ENCODE peak calls at places on chromosomes 2 and 18, in five cellular contexts. L is colonic mucosa, B is fibroblast of lung, F is IMR-90, A is GM23248. I is an unnamed sample.
A peak's percentile ranks its signal among the peaks of the same experiment; 100 is the strongest.

GRCh38 chr2:64975232-64975791 is 13.9 kb upstream of the SLC1A4 start:
- DNase-seq in A (peak; percentile 72), B (peak; percentile 84), L (no peak), F (peak; percentile 84), I (peak; percentile 56)

GRCh38 chr18:22667616-22668422 is 250.1 kb upstream of the CTAGE1 start:
- DNase-seq in F (peak; percentile 99), A (peak; percentile 88), B (peak; percentile 99), L (no peak), I (peak; percentile 76)

GRCh38 chr2:240981871-240982800 is 16.3 kb upstream of the SNED1 start:
- DNase-seq in A (no peak), L (no peak), F (no peak), B (no peak), I (no peak)

GRCh38 chr2:219253753-219254589 is at the start of gene TUBA4A:
- DNase-seq in B (peak; percentile 52), F (peak; percentile 37), L (peak; percentile 94), A (peak; percentile 83), I (peak; percentile 72)

GRCh38 chr2:37766087-37766486 is 94.6 kb upstream of the CDC42EP3 start:
- DNase-seq in A (peak; percentile 35), F (no peak), L (no peak), B (no peak), I (peak; percentile 45)

GRCh38 chr2:120858361-120858760 is 122.7 kb downstream of the GLI2 start:
- DNase-seq in L (no peak), B (no peak), A (peak; percentile 56), F (no peak), I (no peak)

GRCh38 chr2:112924348-112924747 is 13.4 kb downstream of the IL37 start:
- DNase-seq in B (no peak), A (no peak), F (no peak), L (no peak), I (no peak)

GRCh38 chr2:9235388-9236344 is 29.1 kb downstream of the ASAP2 start:
- DNase-seq in B (peak; percentile 82), F (peak; percentile 74), L (no peak), A (peak; percentile 64), I (peak; percentile 59)

GRCh38 chr2:96897491-96898134 is 27.7 kb upstream of the SEMA4C start:
- DNase-seq in F (peak; percentile 33), A (peak; percentile 44), L (no peak), B (peak; percentile 54), I (no peak)

GRCh38 chr2:205712508-205712907 is 30.2 kb downstream of the NRP2 start:
- DNase-seq in B (peak; percentile 92), F (peak; percentile 92), A (peak; percentile 62), L (no peak), I (peak; percentile 59)

GRCh38 chr2:240453461-240454030 is 18.1 kb downstream of the GPC1 start:
- DNase-seq in L (no peak), F (no peak), A (no peak), B (no peak), I (peak; percentile 14)

GRCh38 chr2:219277703-219278654 is 1.2 kb upstream of the DNAJB2 start:
- DNase-seq in A (peak; percentile 91), L (peak; percentile 86), B (peak; percentile 73), F (peak; percentile 80), I (peak; percentile 92)

GRCh38 chr2:3362686-3363085 is 14.9 kb downstream of the EIPR1 start:
- DNase-seq in F (no peak), A (no peak), B (no peak), L (no peak), I (no peak)
- H3K9ac ChIP-seq in F (no peak overlapping the region), A (no peak overlapping the region), B (no peak overlapping the region), L (no peak overlapping the region), I (no peak overlapping the region)

GRCh38 chr2:155599834-155600233 is 732.7 kb downstream of the NR4A2 start:
- DNase-seq in F (no peak), L (no peak), A (no peak), B (no peak), I (no peak)

GRCh38 chr2:155600296-155600695 is 732.2 kb downstream of the NR4A2 start:
- DNase-seq in B (no peak), A (no peak), L (no peak), F (no peak), I (no peak)

DNA sequence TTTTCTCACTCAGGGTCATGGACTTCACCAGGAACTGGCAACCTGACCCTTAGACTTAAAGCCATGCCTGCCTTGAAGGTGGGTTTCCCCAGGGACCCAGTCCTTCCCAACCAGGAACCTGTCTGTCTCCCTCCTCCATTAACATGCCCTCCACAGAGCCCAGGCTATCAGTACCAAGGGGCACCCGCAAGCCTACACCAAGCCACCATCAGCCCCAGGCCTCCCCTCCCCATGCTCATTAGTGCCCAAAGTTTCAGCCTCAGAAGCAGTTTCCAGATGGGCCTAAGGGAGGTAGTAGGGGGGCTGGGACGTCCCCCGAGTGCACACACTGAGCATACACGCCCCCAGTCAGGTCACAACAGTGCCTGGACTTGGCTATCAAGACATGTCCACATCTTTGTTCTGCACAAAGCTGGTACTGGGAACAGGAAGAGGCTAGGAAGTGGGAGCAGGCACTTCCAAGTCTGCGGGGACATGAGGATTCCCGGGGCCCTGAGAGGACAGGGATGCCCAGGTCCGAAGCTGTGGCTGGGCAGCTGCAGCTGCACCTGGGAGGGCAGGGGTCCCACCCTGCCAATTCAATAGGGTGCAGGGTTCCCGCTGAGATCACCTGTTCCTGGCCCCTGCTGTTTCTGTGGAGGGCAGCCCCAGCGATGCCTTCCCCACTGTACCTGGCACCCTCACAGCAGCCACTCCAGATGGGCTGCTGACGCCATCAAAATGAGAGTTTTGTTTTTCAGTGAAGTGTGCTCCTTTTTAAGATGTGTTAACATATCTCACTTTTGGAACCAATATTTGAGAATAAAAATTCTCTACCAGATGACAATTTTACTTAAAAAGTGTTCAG is 731.4 kb downstream of the NR4A2 start:
- DNase-seq in A (no peak), L (no peak), B (no peak), F (no peak), I (no peak)
- H3K9me3 ChIP-seq in A (no peaks in the 10 kb centered on the region), L (no peaks in the 10 kb centered on the region), B (no peaks in the 10 kb centered on the region), F (peaks cover 18% of the 10 kb centered on the region), I (peaks cover 9% of the 10 kb centered on the region)

GRCh38 chr18:74416124-74416523 is 41.0 kb downstream of the DIPK1C start:
- DNase-seq in L (no peak), F (no peak), B (no peak), A (no peak), I (no peak)

GRCh38 chr18:74420491-74420890 is 36.6 kb downstream of the DIPK1C start:
- DNase-seq in F (no peak), B (no peak), A (no peak), L (no peak), I (no peak)

GRCh38 chr18:74418023-74418422 is 39.1 kb downstream of the DIPK1C start:
- DNase-seq in F (no peak), B (no peak), L (no peak), A (no peak), I (no peak)

GRCh38 chr18:74420926-74421325 is 36.2 kb downstream of the DIPK1C start:
- DNase-seq in L (no peak), B (no peak), A (peak; percentile 4), F (no peak), I (no peak)

GRCh38 chr18:74419761-74420160 is 37.3 kb downstream of the DIPK1C start:
- DNase-seq in F (no peak), B (no peak), L (no peak), A (no peak), I (no peak)
- H3K27me3 ChIP-seq in F (peaks cover 22% of the 10 kb centered on the region), B (no peaks in the 10 kb centered on the region), L (no peaks in the 10 kb centered on the region), A (peaks cover 6% of the 10 kb centered on the region), I (peaks cover 48% of the 10 kb centered on the region)

DNA sequence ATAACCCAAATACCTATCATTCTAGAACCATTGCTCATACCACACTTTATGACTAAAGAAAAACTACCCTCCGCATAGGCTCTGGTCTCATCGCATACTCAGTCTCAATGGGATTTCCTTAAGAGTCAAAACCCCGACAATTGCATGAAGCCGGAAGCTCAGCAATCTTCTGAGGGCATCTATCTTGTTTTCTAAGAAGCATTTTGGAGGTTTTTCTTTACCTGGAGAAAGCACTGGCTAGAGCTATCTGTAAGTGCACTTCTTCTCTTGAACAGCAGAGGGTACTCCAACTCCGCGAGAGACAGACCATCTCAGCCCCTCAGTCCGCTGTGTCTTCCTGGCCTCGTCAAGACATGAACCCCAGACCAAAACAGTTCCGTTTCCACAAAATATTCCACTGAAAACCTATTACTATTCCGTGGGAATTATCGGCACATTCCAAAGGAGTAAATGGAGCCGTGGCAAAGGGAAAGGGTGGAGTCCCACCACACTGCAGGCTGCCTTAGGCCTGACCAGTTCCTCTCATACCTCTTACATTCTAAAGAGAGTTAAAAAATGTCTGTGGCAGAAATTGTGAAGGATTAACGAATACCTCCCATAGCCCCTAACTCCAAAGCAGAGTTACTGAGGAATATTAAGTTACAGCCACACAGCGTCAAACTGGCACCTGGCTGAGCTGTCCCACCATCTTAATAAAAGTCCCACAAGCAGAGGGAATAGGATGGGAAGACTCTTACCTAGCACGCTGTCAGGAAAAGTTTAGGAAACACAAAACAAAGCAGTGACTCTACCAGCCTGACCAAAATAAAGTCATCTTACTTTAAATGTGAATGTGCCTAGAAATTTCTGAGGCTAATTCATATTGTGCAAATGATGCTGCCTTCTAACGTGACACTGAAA is 325.6 kb upstream of the VRK2 start:
- DNase-seq in F (peak; percentile 52), A (peak; percentile 75), L (peak; percentile 20), B (peak; percentile 75), I (peak; percentile 80)
- H3K9ac ChIP-seq in F (no peak overlapping the region), A (peak overlapping the region; percentile 39), L (no peak overlapping the region), B (no peak overlapping the region), I (peak overlapping the region; percentile 69)

GRCh38 chr2:106181064-106181463 is 13.0 kb downstream of the UXS1 start:
- DNase-seq in B (no peak), A (no peak), L (no peak), F (no peak), I (no peak)
- H3K9me3 ChIP-seq in B (no peaks in the 10 kb centered on the region), A (no peaks in the 10 kb centered on the region), L (no peaks in the 10 kb centered on the region), F (no peaks in the 10 kb centered on the region), I (no peaks in the 10 kb centered on the region)